ENCODE peak calls at places on chromosomes 16 and 17, in seven cellular contexts. D is ovary, Z is stomach, U is testis, H is tibial nerve, B is body of pancreas, L is endothelial cell of umbilical vein. R is an unnamed sample.

GRCh38 chr17:83085526-83086196 is 6.3 kb downstream of the METRNL start:
- DNase-seq in B (no peak), U (no peak), H (no peak), L (no peak), D (no peak), Z (no peak), R (no peak)

GRCh38 chr17:73192219-73192893 is 499 bp upstream of the COG1 start:
- DNase-seq in U (peak), Z (peak), L (peak), B (peak), H (peak), D (peak), R (peak)

GRCh38 chr17:74605361-74605760 is 13.3 kb upstream of the CD300LD start:
- DNase-seq in B (peak), Z (no peak), D (peak), H (peak), U (peak), L (no peak), R (peak)

GRCh38 chr16:4159726-4160125 is 43.5 kb upstream of the ADCY9 start:
- DNase-seq in H (no peak), L (no peak), U (no peak), D (no peak), B (no peak), Z (no peak), R (no peak)

GRCh38 chr17:20896153-20896649 is 146.6 kb downstream of the USP22 start:
- DNase-seq in B (peak), U (peak), L (peak), D (peak), H (no peak), Z (peak), R (no peak)

GRCh38 chr16:66476328-66477027 is 49.4 kb downstream of the BEAN1 start:
- DNase-seq in B (peak), U (no peak), L (no peak), D (peak), H (no peak), Z (no peak), R (peak)

GRCh38 chr16:80718480-80719220 is 85.7 kb downstream of the CDYL2 start:
- DNase-seq in H (no peak), Z (peak), B (peak), U (peak), L (peak), D (no peak), R (peak)

GRCh38 chr17:7019839-7020519 is 2.9 kb upstream of the BCL6B start:
- DNase-seq in D (peak), B (peak), L (peak), Z (peak), H (no peak), U (peak), R (peak)

GRCh38 chr17:45225051-45225700 is 3.5 kb downstream of the FMNL1 start:
- DNase-seq in Z (no peak), B (no peak), U (no peak), L (no peak), H (no peak), D (no peak), R (peak)

GRCh38 chr17:55304171-55304859 is 39.6 kb downstream of the HLF start:
- DNase-seq in U (no peak), L (no peak), B (no peak), D (no peak), H (no peak), Z (no peak), R (no peak)

GRCh38 chr17:81417049-81417878 is 22.0 kb downstream of the BAHCC1 start:
- DNase-seq in L (no peak), H (no peak), B (no peak), D (peak), U (no peak), Z (no peak), R (no peak)

GRCh38 chr17:77343031-77343866 is 202.5 kb downstream of the SEC14L1 start:
- DNase-seq in B (no peak), U (peak), L (no peak), H (no peak), Z (peak), D (no peak), R (no peak)

GRCh38 chr17:75394332-75394918 is 11.1 kb downstream of the GRB2 start:
- DNase-seq in Z (no peak), H (no peak), U (no peak), L (no peak), B (no peak), D (no peak), R (no peak)

GRCh38 chr17:10136258-10136981 is 62.0 kb downstream of the GAS7 start:
- DNase-seq in U (no peak), Z (no peak), H (no peak), L (no peak), B (no peak), D (no peak), R (no peak)

GRCh38 chr17:56367381-56367780 is 214.1 kb downstream of the ANKFN1 start:
- DNase-seq in D (no peak), L (no peak), B (no peak), H (no peak), Z (no peak), U (no peak), R (no peak)

GRCh38 chr16:67163164-67163902 is 1.2 kb upstream of the HSF4 start:
- DNase-seq in H (peak), U (peak), D (peak), B (peak), L (peak), Z (no peak), R (no peak)

GRCh38 chr17:8803531-8804416 is 4.6 kb upstream of the MFSD6L start:
- DNase-seq in H (no peak), L (no peak), D (no peak), U (no peak), B (peak), Z (no peak), R (no peak)

GRCh38 chr16:51636913-51637743 is 486.1 kb upstream of the SALL1 start:
- DNase-seq in H (no peak), L (no peak), Z (no peak), D (no peak), U (no peak), B (no peak), R (peak)

GRCh38 chr16:31352344-31353115 is 2.4 kb upstream of the ITGAX start:
- DNase-seq in Z (no peak), B (no peak), D (no peak), L (no peak), H (no peak), U (no peak), R (no peak)

GRCh38 chr16:85569615-85570212 is 43.4 kb upstream of the GSE1 start:
- DNase-seq in U (peak), L (no peak), D (no peak), Z (peak), B (peak), H (no peak), R (no peak)

GRCh38 chr16:49283376-49284049 is 1.9 kb upstream of the CBLN1 start:
- DNase-seq in U (no peak), L (no peak), Z (no peak), D (no peak), H (no peak), B (no peak), R (no peak)

GRCh38 chr17:73998246-73999220 is 204.9 kb upstream of the RPL38 start:
- DNase-seq in H (peak), L (no peak), B (peak), U (peak), Z (peak), D (no peak), R (peak)

GRCh38 chr17:79905832-79906231 is 66.6 kb upstream of the CBX4 start:
- DNase-seq in H (no peak), U (no peak), Z (no peak), D (no peak), L (no peak), B (no peak), R (no peak)

GRCh38 chr16:6857575-6857974 is 475.1 kb upstream of the RBFOX1 start:
- DNase-seq in L (no peak), H (no peak), Z (no peak), U (peak), D (no peak), B (no peak), R (no peak)

GRCh38 chr17:42485680-42486079 is 27.0 kb downstream of the ATP6V0A1 start:
- DNase-seq in Z (no peak), D (no peak), L (no peak), H (no peak), U (no peak), B (no peak), R (no peak)

GRCh38 chr16:28162326-28162877 is 49.4 kb downstream of the XPO6 start:
- DNase-seq in H (no peak), L (no peak), D (no peak), U (no peak), Z (no peak), B (no peak), R (no peak)

GRCh38 chr17:16419074-16419928 is 3.9 kb downstream of the TRPV2 start:
- DNase-seq in B (no peak), L (peak), U (no peak), H (no peak), Z (no peak), D (no peak), R (peak)

GRCh38 chr17:65446838-65447526 is 114.5 kb downstream of the AXIN2 start:
- DNase-seq in D (no peak), Z (no peak), L (no peak), U (no peak), H (peak), B (no peak), R (no peak)

GRCh38 chr16:49496656-49497055 is 123.1 kb downstream of the C16orf78 start:
- DNase-seq in D (no peak), U (no peak), H (no peak), L (no peak), B (no peak), Z (no peak), R (no peak)

GRCh38 chr17:45906237-45906636 is 11.9 kb downstream of the MAPT start:
- DNase-seq in H (no peak), B (no peak), Z (no peak), D (no peak), U (no peak), L (no peak), R (no peak)

GRCh38 chr16:25888873-25889272 is 197.1 kb downstream of the HS3ST4 start:
- DNase-seq in D (no peak), U (no peak), Z (no peak), L (no peak), H (no peak), B (no peak), R (no peak)

GRCh38 chr17:81515530-81516041 is 3.0 kb upstream of the ACTG1 start:
- DNase-seq in B (no peak), Z (no peak), U (no peak), H (no peak), L (no peak), D (peak), R (no peak)

GRCh38 chr17:59434429-59434828 is 103.0 kb downstream of the YPEL2 start:
- DNase-seq in Z (no peak), H (no peak), L (no peak), B (no peak), U (no peak), D (no peak), R (no peak)

GRCh38 chr16:15032547-15033308 is 23.1 kb downstream of the NTAN1 start:
- DNase-seq in Z (no peak), L (no peak), D (no peak), H (no peak), U (no peak), B (no peak), R (no peak)

GRCh38 chr16:12503201-12503600 is 300.5 kb downstream of the CPPED1 start:
- DNase-seq in Z (no peak), L (no peak), H (no peak), D (no peak), U (no peak), B (no peak), R (no peak)

GRCh38 chr16:67248401-67249177 is at the start of gene SLC9A5:
- DNase-seq in H (no peak), D (peak), L (peak), U (no peak), B (peak), Z (no peak), R (no peak)

GRCh38 chr16:49575352-49576172 is 202.0 kb downstream of the C16orf78 start:
- DNase-seq in U (peak), B (no peak), D (no peak), Z (peak), L (no peak), H (peak), R (no peak)

GRCh38 chr16:22386976-22387375 is 12.6 kb upstream of the CDR2 start:
- DNase-seq in B (no peak), D (no peak), L (peak), Z (no peak), U (no peak), H (no peak), R (peak)

GRCh38 chr16:22383827-22384226 is 9.4 kb upstream of the CDR2 start:
- DNase-seq in B (no peak), U (no peak), D (no peak), L (no peak), Z (no peak), H (no peak), R (no peak)

GRCh38 chr16:22388101-22388644 is 13.8 kb upstream of the CDR2 start:
- DNase-seq in B (no peak), U (no peak), L (no peak), Z (no peak), D (no peak), H (no peak), R (no peak)
- TF ChIP-seq POLR2A in B (no peak), U (no peak), L (no peak), Z (no peak), D (no peak), H (no peak), R (no peak)

GRCh38 chr17:58084317-58084981 is 1.2 kb downstream of the DYNLL2 start:
- DNase-seq in U (peak), L (peak), Z (peak), H (peak), B (peak), D (peak), R (peak)

GRCh38 chr17:58085039-58085715 is 2.0 kb downstream of the DYNLL2 start:
- DNase-seq in B (peak), H (no peak), L (no peak), Z (no peak), U (no peak), D (no peak), R (no peak)

GRCh38 chr17:58082341-58082869 is 814 bp upstream of the DYNLL2 start:
- DNase-seq in U (no peak), B (no peak), L (no peak), H (no peak), Z (no peak), D (peak), R (no peak)

GRCh38 chr17:58082870-58083490 is at the start of gene DYNLL2:
- DNase-seq in D (peak), L (peak), H (peak), U (peak), B (peak), Z (peak), R (peak)

DNA sequence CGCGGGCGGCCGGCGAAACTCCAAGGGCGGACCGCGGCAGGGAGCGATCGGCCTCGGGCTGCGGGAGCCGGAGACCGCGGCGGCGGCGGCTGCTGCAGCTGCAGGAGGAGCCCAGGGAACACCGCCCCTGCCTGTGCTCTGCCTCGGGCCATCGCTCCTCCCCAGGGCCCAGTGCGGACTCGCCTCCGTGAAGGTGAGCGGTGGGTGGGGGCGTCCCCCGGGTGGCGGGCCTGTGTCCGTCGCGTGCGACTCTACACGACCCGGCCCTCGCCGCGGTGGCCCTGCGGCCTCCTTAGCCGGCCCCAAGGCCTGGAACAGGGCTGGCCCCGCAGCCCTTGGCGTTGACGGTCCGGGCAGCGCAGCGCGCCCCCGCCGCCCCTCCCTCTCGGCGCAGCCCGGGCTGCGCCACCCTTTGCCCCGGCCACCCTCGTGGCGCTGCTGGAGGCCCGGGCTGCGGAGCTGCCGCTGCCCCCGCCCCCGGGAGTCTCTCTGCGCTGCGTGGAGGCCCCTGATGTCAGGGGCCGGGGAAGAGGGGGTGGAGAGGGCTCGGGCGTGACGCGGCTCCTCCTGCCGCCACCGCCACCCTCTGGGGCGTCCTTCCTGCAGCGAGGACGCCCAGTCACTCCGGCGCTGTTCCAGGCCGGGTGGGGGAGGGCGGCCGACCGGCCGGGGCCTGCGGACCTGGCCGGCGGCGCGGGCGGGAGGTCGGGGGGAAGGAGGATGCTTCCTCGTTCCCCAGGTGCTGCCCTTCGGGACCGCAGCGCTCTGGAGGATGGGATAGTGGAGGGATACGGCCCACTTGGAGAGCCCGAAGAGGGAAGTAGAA is 485 bp downstream of the DYNLL2 start:
- DNase-seq in L (peak), H (no peak), U (peak), D (peak), B (peak), Z (peak), R (peak)
- TF ChIP-seq POLR2A in L (no peak), H (peak), U (no peak), D (no peak), B (peak), Z (no peak), R (no peak)

GRCh38 chr17:1108560-1108809 is 71.3 kb downstream of the ABR start:
- DNase-seq in L (peak), U (no peak), Z (no peak), B (no peak), D (peak), H (no peak), R (no peak)

GRCh38 chr17:1109606-1110523 is 69.9 kb downstream of the ABR start:
- DNase-seq in H (no peak), Z (peak), L (no peak), U (no peak), B (peak), D (no peak), R (no peak)

GRCh38 chr17:1107777-1108559 is 71.8 kb downstream of the ABR start:
- DNase-seq in U (no peak), B (no peak), Z (no peak), D (no peak), H (no peak), L (no peak), R (no peak)

GRCh38 chr17:1110524-1110843 is 69.3 kb downstream of the ABR start:
- DNase-seq in H (no peak), L (no peak), U (no peak), D (no peak), Z (no peak), B (no peak), R (no peak)

DNA sequence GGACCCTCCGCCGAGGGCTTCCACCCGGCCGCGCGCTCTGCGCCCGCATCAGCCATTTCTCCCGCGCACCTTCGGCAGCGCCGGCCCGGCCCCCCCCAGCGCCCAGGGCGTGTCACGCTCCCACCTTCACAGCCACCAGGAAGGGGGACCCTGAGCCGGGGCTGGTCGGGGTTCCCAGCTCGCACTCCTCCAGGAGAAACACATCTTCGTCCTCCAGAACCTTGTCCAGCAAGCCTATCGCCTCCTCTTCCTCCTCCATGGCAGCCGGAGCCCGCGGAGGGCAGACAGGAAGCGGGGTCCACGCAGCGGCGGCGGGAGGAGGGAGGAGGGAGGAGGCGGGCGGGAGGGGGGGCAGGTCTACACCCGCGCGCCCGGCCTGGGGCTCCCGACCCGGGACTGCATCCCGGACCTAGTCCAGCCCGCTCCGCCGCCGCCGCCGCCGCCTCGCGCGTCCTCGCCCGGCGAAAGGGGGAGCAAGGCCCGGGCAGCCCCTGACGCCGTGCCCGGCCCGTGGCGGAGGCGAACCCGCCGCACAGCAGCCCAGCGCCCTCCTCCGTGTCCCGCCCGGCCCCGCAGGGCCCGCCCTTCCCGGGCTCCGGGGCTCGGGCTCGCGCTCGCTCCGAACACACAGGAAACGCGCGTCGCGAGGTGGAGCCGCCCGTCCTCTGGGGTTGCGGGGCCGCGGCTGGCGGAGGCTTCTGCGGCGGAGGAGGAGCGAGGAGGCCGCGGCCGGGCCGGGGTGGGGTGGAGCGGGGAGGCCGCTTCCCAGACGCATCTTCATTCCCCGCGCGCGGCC is 70.8 kb downstream of the ABR start:
- DNase-seq in B (peak), H (peak), L (peak), Z (peak), U (peak), D (peak), R (no peak)
- TF ChIP-seq POLR2A in B (peak), H (no peak), L (no peak), Z (no peak), U (no peak), D (peak), R (peak)

DNA sequence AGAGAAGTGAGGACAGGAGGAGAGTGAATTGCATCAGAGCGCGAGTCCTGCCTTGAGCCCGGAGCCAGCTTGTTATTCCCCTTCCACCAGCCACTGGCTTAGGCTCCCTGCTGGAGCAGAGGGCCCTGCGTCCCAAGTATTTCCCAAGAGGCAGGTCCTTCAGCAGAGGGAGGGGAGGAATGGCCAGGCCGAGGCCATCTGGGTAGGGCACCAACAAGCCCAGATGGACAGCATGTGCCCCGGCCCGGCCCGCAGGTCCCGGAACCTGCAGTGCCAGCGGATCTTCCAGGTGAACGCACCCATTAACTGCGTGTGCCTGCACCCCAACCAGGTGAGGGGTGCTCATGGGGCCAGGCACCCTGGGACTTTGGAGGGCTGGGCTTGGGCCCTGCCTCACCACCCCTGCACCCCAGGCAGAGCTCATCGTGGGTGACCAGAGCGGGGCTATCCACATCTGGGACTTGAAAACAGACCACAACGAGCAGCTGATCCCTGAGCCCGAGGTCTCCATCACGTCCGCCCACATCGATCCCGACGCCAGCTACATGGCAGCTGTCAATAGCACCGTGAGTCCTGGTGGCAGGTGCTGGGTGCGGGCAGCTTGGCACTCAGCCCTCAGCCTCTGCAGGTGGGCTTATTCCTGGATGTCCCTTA is 1.7 kb downstream of the MLST8 start:
- DNase-seq in L (no peak), D (no peak), U (no peak), B (no peak), Z (no peak), H (no peak), R (no peak)
- TF ChIP-seq POLR2A in L (no peak), D (no peak), U (no peak), B (no peak), Z (no peak), H (no peak), R (no peak)

R was measured in H54.